ENCODE peak calls at places on chromosomes 13 and 19, in eight cellular contexts. One of them, this sample, is unnamed.

GRCh38 chr19:38727306-38727867 is 16.9 kb downstream of the CAPN12 start:
- DNase-seq in HS-5: no peak
- DNase-seq in activated T-helper 1 cell treated with Interleukin-2 at 50 U/mL for 16 hours: no peak
- DNase-seq in stimulated activated CD4-positive, alpha-beta T cell treated with anti-CD3 and anti-CD28 coated beads, Interleukin-15, amount 100 ng/mL, for 1 hour: no peak
- DNase-seq in stimulated activated CD8-positive, alpha-beta memory T cell treated with anti-CD3 and anti-CD28 coated beads, Interleukin-4, amount 100 ng/mL, for 4 hours: no peak
- DNase-seq in hepatic stellate cell: no peak
- DNase-seq in left lung: peak
- DNase-seq in testis: no peak
- DNase-seq in this sample: no peak

GRCh38 chr13:74204606-74205312 is 70.6 kb upstream of the KLF12 start:
- DNase-seq in stimulated activated CD8-positive, alpha-beta memory T cell treated with anti-CD3 and anti-CD28 coated beads, Interleukin-4, amount 100 ng/mL, for 4 hours: no peak
- DNase-seq in stimulated activated CD4-positive, alpha-beta T cell treated with anti-CD3 and anti-CD28 coated beads, Interleukin-15, amount 100 ng/mL, for 1 hour: no peak
- DNase-seq in left lung: no peak
- DNase-seq in hepatic stellate cell: no peak
- DNase-seq in activated T-helper 1 cell treated with Interleukin-2 at 50 U/mL for 16 hours: no peak
- DNase-seq in HS-5: no peak
- DNase-seq in testis: no peak
- DNase-seq in this sample: no peak

GRCh38 chr13:29436291-29436690 is 159.2 kb downstream of the SLC7A1 start:
- DNase-seq in HS-5: no peak
- DNase-seq in hepatic stellate cell: peak
- DNase-seq in stimulated activated CD4-positive, alpha-beta T cell treated with anti-CD3 and anti-CD28 coated beads, Interleukin-15, amount 100 ng/mL, for 1 hour: no peak
- DNase-seq in stimulated activated CD8-positive, alpha-beta memory T cell treated with anti-CD3 and anti-CD28 coated beads, Interleukin-4, amount 100 ng/mL, for 4 hours: no peak
- DNase-seq in left lung: no peak
- DNase-seq in activated T-helper 1 cell treated with Interleukin-2 at 50 U/mL for 16 hours: no peak
- DNase-seq in testis: no peak
- DNase-seq in this sample: no peak

GRCh38 chr13:21583496-21583895 is 20.5 kb downstream of the MICU2 start:
- DNase-seq in stimulated activated CD8-positive, alpha-beta memory T cell treated with anti-CD3 and anti-CD28 coated beads, Interleukin-4, amount 100 ng/mL, for 4 hours: no peak
- DNase-seq in stimulated activated CD4-positive, alpha-beta T cell treated with anti-CD3 and anti-CD28 coated beads, Interleukin-15, amount 100 ng/mL, for 1 hour: no peak
- DNase-seq in HS-5: no peak
- DNase-seq in activated T-helper 1 cell treated with Interleukin-2 at 50 U/mL for 16 hours: no peak
- DNase-seq in testis: no peak
- DNase-seq in hepatic stellate cell: peak
- DNase-seq in left lung: no peak
- DNase-seq in this sample: no peak

GRCh38 chr13:98274921-98275487 is 97.9 kb upstream of the RNF113B start:
- DNase-seq in HS-5: no peak
- DNase-seq in left lung: no peak
- DNase-seq in stimulated activated CD8-positive, alpha-beta memory T cell treated with anti-CD3 and anti-CD28 coated beads, Interleukin-4, amount 100 ng/mL, for 4 hours: no peak
- DNase-seq in activated T-helper 1 cell treated with Interleukin-2 at 50 U/mL for 16 hours: no peak
- DNase-seq in stimulated activated CD4-positive, alpha-beta T cell treated with anti-CD3 and anti-CD28 coated beads, Interleukin-15, amount 100 ng/mL, for 1 hour: no peak
- DNase-seq in hepatic stellate cell: no peak
- DNase-seq in testis: no peak
- DNase-seq in this sample: no peak

GRCh38 chr19:21902596-21902995 is 66.6 kb upstream of the ZNF43 start:
- DNase-seq in HS-5: no peak
- DNase-seq in activated T-helper 1 cell treated with Interleukin-2 at 50 U/mL for 16 hours: no peak
- DNase-seq in hepatic stellate cell: no peak
- DNase-seq in left lung: no peak
- DNase-seq in testis: no peak
- DNase-seq in stimulated activated CD8-positive, alpha-beta memory T cell treated with anti-CD3 and anti-CD28 coated beads, Interleukin-4, amount 100 ng/mL, for 4 hours: no peak
- DNase-seq in stimulated activated CD4-positive, alpha-beta T cell treated with anti-CD3 and anti-CD28 coated beads, Interleukin-15, amount 100 ng/mL, for 1 hour: no peak
- DNase-seq in this sample: no peak

GRCh38 chr19:50377051-50377441 is 789 bp downstream of the NR1H2 start:
- DNase-seq in activated T-helper 1 cell treated with Interleukin-2 at 50 U/mL for 16 hours: peak
- DNase-seq in left lung: no peak
- DNase-seq in stimulated activated CD4-positive, alpha-beta T cell treated with anti-CD3 and anti-CD28 coated beads, Interleukin-15, amount 100 ng/mL, for 1 hour: peak
- DNase-seq in hepatic stellate cell: no peak
- DNase-seq in stimulated activated CD8-positive, alpha-beta memory T cell treated with anti-CD3 and anti-CD28 coated beads, Interleukin-4, amount 100 ng/mL, for 4 hours: no peak
- DNase-seq in testis: peak
- DNase-seq in HS-5: no peak
- DNase-seq in this sample: no peak

GRCh38 chr19:42306646-42307045 is 4.2 kb upstream of the PAFAH1B3 start:
- DNase-seq in stimulated activated CD4-positive, alpha-beta T cell treated with anti-CD3 and anti-CD28 coated beads, Interleukin-15, amount 100 ng/mL, for 1 hour: no peak
- DNase-seq in HS-5: no peak
- DNase-seq in activated T-helper 1 cell treated with Interleukin-2 at 50 U/mL for 16 hours: no peak
- DNase-seq in hepatic stellate cell: no peak
- DNase-seq in stimulated activated CD8-positive, alpha-beta memory T cell treated with anti-CD3 and anti-CD28 coated beads, Interleukin-4, amount 100 ng/mL, for 4 hours: no peak
- DNase-seq in left lung: no peak
- DNase-seq in testis: peak
- DNase-seq in this sample: no peak

GRCh38 chr13:79722885-79723445 is 242.0 kb downstream of the NDFIP2 start:
- DNase-seq in left lung: no peak
- DNase-seq in stimulated activated CD4-positive, alpha-beta T cell treated with anti-CD3 and anti-CD28 coated beads, Interleukin-15, amount 100 ng/mL, for 1 hour: no peak
- DNase-seq in stimulated activated CD8-positive, alpha-beta memory T cell treated with anti-CD3 and anti-CD28 coated beads, Interleukin-4, amount 100 ng/mL, for 4 hours: no peak
- DNase-seq in hepatic stellate cell: no peak
- DNase-seq in HS-5: no peak
- DNase-seq in activated T-helper 1 cell treated with Interleukin-2 at 50 U/mL for 16 hours: no peak
- DNase-seq in testis: no peak
- DNase-seq in this sample: no peak

GRCh38 chr19:11481777-11482383 is 1.0 kb upstream of the ELAVL3 start:
- DNase-seq in hepatic stellate cell: peak
- DNase-seq in testis: peak
- DNase-seq in left lung: peak
- DNase-seq in HS-5: peak
- DNase-seq in activated T-helper 1 cell treated with Interleukin-2 at 50 U/mL for 16 hours: no peak
- DNase-seq in stimulated activated CD4-positive, alpha-beta T cell treated with anti-CD3 and anti-CD28 coated beads, Interleukin-15, amount 100 ng/mL, for 1 hour: peak
- DNase-seq in stimulated activated CD8-positive, alpha-beta memory T cell treated with anti-CD3 and anti-CD28 coated beads, Interleukin-4, amount 100 ng/mL, for 4 hours: peak
- DNase-seq in this sample: peak

GRCh38 chr13:109785141-109785891 is 1.1 kb downstream of the IRS2 start:
- DNase-seq in activated T-helper 1 cell treated with Interleukin-2 at 50 U/mL for 16 hours: no peak
- DNase-seq in testis: peak
- DNase-seq in stimulated activated CD8-positive, alpha-beta memory T cell treated with anti-CD3 and anti-CD28 coated beads, Interleukin-4, amount 100 ng/mL, for 4 hours: no peak
- DNase-seq in left lung: peak
- DNase-seq in hepatic stellate cell: peak
- DNase-seq in HS-5: no peak
- DNase-seq in stimulated activated CD4-positive, alpha-beta T cell treated with anti-CD3 and anti-CD28 coated beads, Interleukin-15, amount 100 ng/mL, for 1 hour: no peak
- DNase-seq in this sample: peak

GRCh38 chr19:58181902-58182576 is 822 bp upstream of the ZNF274 start:
- DNase-seq in hepatic stellate cell: no peak
- DNase-seq in stimulated activated CD8-positive, alpha-beta memory T cell treated with anti-CD3 and anti-CD28 coated beads, Interleukin-4, amount 100 ng/mL, for 4 hours: peak
- DNase-seq in testis: peak
- DNase-seq in left lung: no peak
- DNase-seq in HS-5: no peak
- DNase-seq in activated T-helper 1 cell treated with Interleukin-2 at 50 U/mL for 16 hours: peak
- DNase-seq in stimulated activated CD4-positive, alpha-beta T cell treated with anti-CD3 and anti-CD28 coated beads, Interleukin-15, amount 100 ng/mL, for 1 hour: peak
- DNase-seq in this sample: no peak

GRCh38 chr13:31012285-31013024 is 80.0 kb downstream of the TEX26 start:
- DNase-seq in activated T-helper 1 cell treated with Interleukin-2 at 50 U/mL for 16 hours: no peak
- DNase-seq in stimulated activated CD4-positive, alpha-beta T cell treated with anti-CD3 and anti-CD28 coated beads, Interleukin-15, amount 100 ng/mL, for 1 hour: no peak
- DNase-seq in stimulated activated CD8-positive, alpha-beta memory T cell treated with anti-CD3 and anti-CD28 coated beads, Interleukin-4, amount 100 ng/mL, for 4 hours: no peak
- DNase-seq in hepatic stellate cell: peak
- DNase-seq in HS-5: no peak
- DNase-seq in left lung: no peak
- DNase-seq in testis: peak
- DNase-seq in this sample: no peak

GRCh38 chr13:51663980-51664957 is 80.0 kb downstream of the WDFY2 start:
- DNase-seq in activated T-helper 1 cell treated with Interleukin-2 at 50 U/mL for 16 hours: no peak
- DNase-seq in testis: peak
- DNase-seq in left lung: no peak
- DNase-seq in hepatic stellate cell: no peak
- DNase-seq in HS-5: no peak
- DNase-seq in stimulated activated CD4-positive, alpha-beta T cell treated with anti-CD3 and anti-CD28 coated beads, Interleukin-15, amount 100 ng/mL, for 1 hour: no peak
- DNase-seq in stimulated activated CD8-positive, alpha-beta memory T cell treated with anti-CD3 and anti-CD28 coated beads, Interleukin-4, amount 100 ng/mL, for 4 hours: no peak
- DNase-seq in this sample: no peak

GRCh38 chr19:19900124-19900523 is 622 bp upstream of the ZNF93 start:
- DNase-seq in hepatic stellate cell: peak
- DNase-seq in left lung: no peak
- DNase-seq in stimulated activated CD8-positive, alpha-beta memory T cell treated with anti-CD3 and anti-CD28 coated beads, Interleukin-4, amount 100 ng/mL, for 4 hours: no peak
- DNase-seq in HS-5: peak
- DNase-seq in stimulated activated CD4-positive, alpha-beta T cell treated with anti-CD3 and anti-CD28 coated beads, Interleukin-15, amount 100 ng/mL, for 1 hour: no peak
- DNase-seq in testis: no peak
- DNase-seq in activated T-helper 1 cell treated with Interleukin-2 at 50 U/mL for 16 hours: no peak
- DNase-seq in this sample: no peak

GRCh38 chr19:54325194-54325621 is 12.2 kb upstream of the LILRA5 start:
- DNase-seq in activated T-helper 1 cell treated with Interleukin-2 at 50 U/mL for 16 hours: no peak
- DNase-seq in stimulated activated CD4-positive, alpha-beta T cell treated with anti-CD3 and anti-CD28 coated beads, Interleukin-15, amount 100 ng/mL, for 1 hour: no peak
- DNase-seq in stimulated activated CD8-positive, alpha-beta memory T cell treated with anti-CD3 and anti-CD28 coated beads, Interleukin-4, amount 100 ng/mL, for 4 hours: peak
- DNase-seq in testis: peak
- DNase-seq in hepatic stellate cell: peak
- DNase-seq in left lung: no peak
- DNase-seq in HS-5: peak
- DNase-seq in this sample: no peak

GRCh38 chr13:110433014-110433413 is 125.9 kb downstream of the COL4A2 start:
- DNase-seq in stimulated activated CD4-positive, alpha-beta T cell treated with anti-CD3 and anti-CD28 coated beads, Interleukin-15, amount 100 ng/mL, for 1 hour: no peak
- DNase-seq in left lung: peak
- DNase-seq in activated T-helper 1 cell treated with Interleukin-2 at 50 U/mL for 16 hours: no peak
- DNase-seq in stimulated activated CD8-positive, alpha-beta memory T cell treated with anti-CD3 and anti-CD28 coated beads, Interleukin-4, amount 100 ng/mL, for 4 hours: no peak
- DNase-seq in testis: no peak
- DNase-seq in HS-5: no peak
- DNase-seq in hepatic stellate cell: no peak
- DNase-seq in this sample: no peak

GRCh38 chr19:29660835-29661234 is 4.4 kb upstream of the PLEKHF1 start:
- DNase-seq in hepatic stellate cell: no peak
- DNase-seq in stimulated activated CD4-positive, alpha-beta T cell treated with anti-CD3 and anti-CD28 coated beads, Interleukin-15, amount 100 ng/mL, for 1 hour: peak
- DNase-seq in HS-5: no peak
- DNase-seq in stimulated activated CD8-positive, alpha-beta memory T cell treated with anti-CD3 and anti-CD28 coated beads, Interleukin-4, amount 100 ng/mL, for 4 hours: no peak
- DNase-seq in left lung: no peak
- DNase-seq in testis: no peak
- DNase-seq in activated T-helper 1 cell treated with Interleukin-2 at 50 U/mL for 16 hours: no peak
- DNase-seq in this sample: no peak

GRCh38 chr13:36509369-36509768 is 77.1 kb downstream of the CCNA1 start:
- DNase-seq in stimulated activated CD8-positive, alpha-beta memory T cell treated with anti-CD3 and anti-CD28 coated beads, Interleukin-4, amount 100 ng/mL, for 4 hours: no peak
- DNase-seq in HS-5: no peak
- DNase-seq in activated T-helper 1 cell treated with Interleukin-2 at 50 U/mL for 16 hours: no peak
- DNase-seq in hepatic stellate cell: no peak
- DNase-seq in stimulated activated CD4-positive, alpha-beta T cell treated with anti-CD3 and anti-CD28 coated beads, Interleukin-15, amount 100 ng/mL, for 1 hour: no peak
- DNase-seq in testis: no peak
- DNase-seq in left lung: no peak
- DNase-seq in this sample: no peak